ENCODE peak calls at places on chromosomes 7 and 10, in four cellular contexts. E is left ventricle myocardium inferior, O is stomach, R is BJ. Q is an unnamed sample.

GRCh38 chr7:28151965-28152364 is 28.6 kb downstream of the JAZF1 start:
- DNase-seq in O (no peak), R (no peak), E (no peak), Q (no peak)

GRCh38 chr10:124650820-124651401 is 93.3 kb downstream of the FAM53B start:
- DNase-seq in E (no peak), R (no peak), O (no peak), Q (no peak)

GRCh38 chr10:122646511-122647382 is 52.9 kb downstream of the C10orf120 start:
- DNase-seq in E (no peak), R (no peak), O (no peak), Q (no peak)

GRCh38 chr7:133836666-133837065 is 290.5 kb upstream of the LRGUK start:
- DNase-seq in E (no peak), O (no peak), R (no peak), Q (no peak)

GRCh38 chr7:90552521-90552920 is 43.6 kb upstream of the CDK14 start:
- DNase-seq in O (no peak), R (no peak), E (no peak), Q (no peak)

GRCh38 chr10:114271779-114272167 is 32.7 kb downstream of the VWA2 start:
- DNase-seq in O (peak), R (peak), E (no peak), Q (peak)

GRCh38 chr7:78134748-78135147 is 336.2 kb downstream of the PHTF2 start:
- DNase-seq in E (no peak), R (no peak), O (no peak), Q (no peak)

GRCh38 chr7:28533731-28534531 is 121.6 kb downstream of the CREB5 start:
- DNase-seq in R (no peak), E (peak), O (no peak), Q (no peak)

GRCh38 chr7:28102778-28103177 is 77.8 kb downstream of the JAZF1 start:
- DNase-seq in R (no peak), E (no peak), O (no peak), Q (no peak)

GRCh38 chr10:125085281-125085680 is 75.1 kb downstream of the CTBP2 start:
- DNase-seq in E (no peak), R (no peak), O (no peak), Q (no peak)

GRCh38 chr10:74419491-74420466 is 268.8 kb downstream of the ADK start:
- DNase-seq in E (no peak), O (no peak), R (no peak), Q (no peak)

GRCh38 chr7:142612264-142612881 is 136.9 kb upstream of the PRSS1 start:
- DNase-seq in R (no peak), E (no peak), O (no peak), Q (no peak)

GRCh38 chr10:52213511-52213831 is 100.6 kb upstream of the DKK1 start:
- DNase-seq in O (no peak), R (no peak), E (no peak), Q (no peak)

GRCh38 chr7:1787681-1788235 is 117.7 kb downstream of the ELFN1 start:
- DNase-seq in E (no peak), O (peak), R (no peak), Q (no peak)

GRCh38 chr10:1151071-1152033 is 95.2 kb downstream of the WDR37 start:
- DNase-seq in O (peak), R (no peak), E (no peak), Q (no peak)

GRCh38 chr7:13749026-13749425 is 240.4 kb downstream of the ETV1 start:
- DNase-seq in R (no peak), O (no peak), E (no peak), Q (no peak)

GRCh38 chr7:102872460-102872859 is 40.3 kb upstream of the LRRC17 start:
- DNase-seq in O (no peak), R (peak), E (no peak), Q (no peak)

GRCh38 chr10:100827819-100828743 is 82.7 kb downstream of the PAX2 start:
- DNase-seq in O (peak), R (no peak), E (peak), Q (no peak)

GRCh38 chr7:80135306-80136104 is 874 bp downstream of the GNAI1 start:
- DNase-seq in O (no peak), R (no peak), E (peak), Q (no peak)

GRCh38 chr10:33336606-33337334 is 2.3 kb upstream of the NRP1 start:
- DNase-seq in R (no peak), E (peak), O (no peak), Q (no peak)

GRCh38 chr7:73893342-73894101 is 32.6 kb downstream of the TMEM270 start:
- DNase-seq in R (no peak), E (peak), O (no peak), Q (no peak)

GRCh38 chr7:139054101-139054500 is 18.3 kb upstream of the ZC3HAV1L start:
- DNase-seq in O (no peak), R (no peak), E (no peak), Q (no peak)

GRCh38 chr7:144531181-144531580 is 127.7 kb upstream of the NOBOX start:
- DNase-seq in O (no peak), E (no peak), R (no peak), Q (no peak)

GRCh38 chr7:152998440-152998839 is 238.9 kb downstream of the ACTR3B start:
- DNase-seq in E (no peak), R (no peak), O (no peak), Q (no peak)

GRCh38 chr7:151076863-151077704 is 3.5 kb downstream of the FASTK start:
- DNase-seq in R (no peak), O (peak), E (no peak), Q (no peak)

GRCh38 chr7:68785036-68785435 is 813.2 kb upstream of the AUTS2 start:
- DNase-seq in O (no peak), R (no peak), E (no peak), Q (no peak)

GRCh38 chr10:124742418-124743187 is 1.6 kb downstream of the FAM53B start:
- DNase-seq in R (no peak), E (no peak), O (no peak), Q (no peak)

GRCh38 chr7:83693281-83693680 is 44.3 kb upstream of the SEMA3E start:
- DNase-seq in R (no peak), O (no peak), E (no peak), Q (no peak)

GRCh38 chr7:111242361-111242760 is 151.4 kb downstream of the LRRN3 start:
- DNase-seq in O (no peak), E (no peak), R (no peak), Q (no peak)

DNA sequence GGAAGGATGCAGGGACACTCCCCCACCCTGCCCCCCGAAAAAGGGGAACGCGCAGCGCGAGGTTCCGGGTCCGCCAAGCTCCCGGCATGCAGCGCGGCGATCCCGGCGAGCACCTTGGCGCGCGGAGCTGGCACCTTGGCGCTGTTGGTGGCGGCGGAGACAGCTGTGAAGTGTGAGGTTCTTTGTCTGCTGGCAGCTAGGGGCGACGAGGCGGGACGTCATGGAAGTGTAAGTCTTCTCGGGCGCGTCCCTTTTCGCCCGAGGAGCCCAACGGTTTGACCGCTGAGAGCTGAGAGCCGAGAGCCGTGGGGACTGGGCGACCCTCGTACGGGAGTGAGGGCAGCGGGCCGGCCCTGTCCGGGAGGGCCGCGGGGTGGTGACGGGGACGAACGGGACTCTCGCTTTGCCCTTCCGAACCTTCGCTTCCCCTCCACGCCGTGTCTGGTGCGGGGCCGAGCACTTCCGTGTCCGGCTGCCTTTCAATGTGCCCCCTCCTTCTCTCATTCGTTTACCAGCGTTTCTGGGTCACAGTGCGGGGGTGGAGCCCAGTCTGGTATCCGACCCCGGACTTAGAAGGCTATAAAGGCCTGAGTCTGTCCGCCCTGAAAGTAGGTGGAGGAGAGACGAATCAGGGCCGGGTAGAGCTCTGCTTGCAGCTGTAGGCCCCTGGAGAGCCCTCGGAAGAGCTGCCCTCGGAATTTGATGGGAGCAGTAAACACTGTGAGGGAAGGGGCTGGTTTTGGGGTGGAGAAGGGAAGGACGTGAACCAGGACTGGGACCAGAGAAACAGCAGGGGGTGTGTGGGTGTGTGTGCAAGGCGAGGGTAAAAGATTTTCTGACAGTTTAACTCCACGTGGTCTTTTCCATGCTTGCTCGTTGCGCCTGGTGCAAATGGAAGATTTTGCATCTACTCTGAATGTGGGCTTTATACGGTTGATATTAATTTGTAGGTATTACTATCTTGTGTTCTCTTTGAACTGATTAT is at the start of gene CRCP:
- DNase-seq in O (peak), R (no peak), E (peak), Q (no peak)
- TF ChIP-seq CTCF in O (no peak), R (peak), E (peak), Q (peak)

DNA sequence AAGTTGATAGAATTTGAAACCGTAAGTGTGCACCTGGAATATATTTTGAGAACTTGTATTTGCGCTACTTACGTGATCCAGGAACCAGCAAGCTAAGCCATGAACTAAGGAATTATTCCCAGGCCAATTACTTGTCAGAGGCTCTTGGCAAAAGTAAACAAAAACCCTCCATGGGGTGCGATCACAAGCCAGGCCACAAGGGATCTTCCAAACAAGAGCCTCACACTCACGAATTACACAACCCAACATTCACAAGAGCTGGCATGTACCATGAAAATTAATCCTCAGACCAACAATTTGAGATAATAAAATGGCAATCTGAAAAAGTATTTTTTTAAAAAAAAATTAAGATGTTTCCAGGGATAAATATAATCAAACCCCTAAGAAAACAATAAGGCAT is 467.0 kb upstream of the AKR1E2 start:
- DNase-seq in E (no peak), O (no peak), R (no peak), Q (no peak)
- TF ChIP-seq CTCF in E (no peak), O (no peak), R (no peak), Q (no peak)

GRCh38 chr10:132707776-132708171 is 78.2 kb downstream of the NKX6-2 start:
- DNase-seq in E (peak), O (no peak), R (no peak), Q (no peak)
- TF ChIP-seq CTCF in E (no peak), O (no peak), R (no peak), Q (no peak)

DNA sequence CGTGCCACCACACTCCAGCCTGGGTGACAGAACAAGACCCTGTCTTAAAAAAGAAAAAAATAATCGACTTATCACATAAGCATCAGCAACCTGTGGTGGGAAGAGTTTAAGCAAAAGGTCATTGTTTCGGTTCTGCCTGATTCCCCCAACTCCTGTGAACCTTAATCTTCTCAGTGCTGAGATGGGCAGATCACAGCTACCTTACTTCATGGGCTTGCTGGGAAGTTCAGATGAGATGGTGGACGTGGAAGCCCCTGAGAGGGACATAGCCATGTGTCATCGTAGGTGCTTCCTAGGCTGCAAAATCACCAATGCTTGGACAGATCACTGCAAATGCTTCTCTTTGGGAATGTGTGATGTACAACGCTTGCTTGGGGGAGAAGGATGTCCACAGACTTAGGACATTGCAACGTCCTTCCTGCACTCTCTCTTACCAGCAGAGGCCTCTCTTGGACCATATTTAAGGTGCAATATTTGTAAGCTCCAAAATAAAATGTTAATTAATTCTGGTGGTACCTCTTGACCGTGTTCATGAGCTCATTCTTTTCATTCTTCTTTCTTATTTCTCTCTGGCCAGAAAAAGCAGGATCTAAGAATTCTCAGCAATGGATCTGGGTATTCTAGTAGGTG is 8.6 kb downstream of the GJD4 start:
- DNase-seq in E (no peak), R (no peak), O (no peak), Q (peak)
- TF ChIP-seq CTCF in E (peak), R (peak), O (no peak), Q (peak)

Q was measured in AG09319.